ENCODE peak calls at places on chromosomes 13 and 19, in eight cellular contexts. M is GM04504; W is stimulated activated CD4-positive, alpha-beta T cell treated with anti-CD3 and anti-CD28 coated beads, Interleukin-15, amount 100 ng/mL, for 24 hours; I is transverse colon; S is NCI-H2081; A is substantia nigra; Y is M059J; H is NCI-H1417. K is an unnamed sample.

GRCh38 chr19:49502866-49503581 is 6.8 kb downstream of the RPS11 start:
- DNase-seq in M (peak), I (peak), H (peak), Y (peak), W (peak), S (peak), A (no peak), K (no peak)

GRCh38 chr13:112757759-112758086 is 67.9 kb downstream of the ATP11A start:
- DNase-seq in W (no peak), S (no peak), H (no peak), I (no peak), A (no peak), Y (no peak), M (no peak), K (no peak)

GRCh38 chr13:39894586-39894985 is 239.1 kb downstream of the COG6 start:
- DNase-seq in M (no peak), Y (no peak), A (no peak), S (no peak), H (no peak), W (no peak), I (no peak), K (no peak)

GRCh38 chr13:43446126-43446525 is 340.6 kb downstream of the ENOX1 start:
- DNase-seq in I (no peak), W (no peak), M (no peak), H (no peak), A (no peak), Y (no peak), S (no peak), K (no peak)

GRCh38 chr19:37973666-37974065 is 66.7 kb downstream of the SIPA1L3 start:
- DNase-seq in M (no peak), Y (no peak), S (no peak), H (no peak), I (no peak), A (no peak), W (no peak), K (no peak)

GRCh38 chr13:99085139-99085845 is 107.4 kb upstream of the DOCK9 start:
- DNase-seq in S (no peak), I (no peak), Y (no peak), H (no peak), A (no peak), M (no peak), W (peak), K (no peak)

GRCh38 chr13:40682449-40683240 is 16.2 kb upstream of the FOXO1 start:
- DNase-seq in A (no peak), Y (no peak), S (peak), H (peak), W (no peak), I (no peak), M (no peak), K (no peak)

GRCh38 chr19:50378863-50379236 is 2.6 kb downstream of the NR1H2 start:
- DNase-seq in W (no peak), Y (no peak), S (no peak), H (no peak), A (no peak), M (no peak), I (no peak), K (no peak)

GRCh38 chr13:40442191-40442590 is 224.2 kb downstream of the FOXO1 start:
- DNase-seq in M (no peak), I (no peak), H (no peak), S (no peak), Y (no peak), A (no peak), W (no peak), K (no peak)

GRCh38 chr19:11479090-11479469 is 1.8 kb downstream of the ELAVL3 start:
- DNase-seq in I (no peak), H (no peak), S (no peak), Y (no peak), W (no peak), A (no peak), M (no peak), K (no peak)

GRCh38 chr19:58123354-58123753 is 25.3 kb upstream of the ZSCAN18 start:
- DNase-seq in S (no peak), I (no peak), M (no peak), A (no peak), W (no peak), Y (no peak), H (no peak), K (no peak)

GRCh38 chr19:38831142-38831605 is 420 bp downstream of the ECH1 start:
- DNase-seq in S (no peak), H (peak), W (peak), I (peak), M (peak), Y (peak), A (no peak), K (peak)

GRCh38 chr13:35157143-35157755 is 215.2 kb downstream of the NBEA start:
- DNase-seq in M (no peak), I (peak), A (no peak), Y (peak), W (peak), S (peak), H (peak), K (no peak)

GRCh38 chr13:40189885-40190655 is 476.4 kb downstream of the FOXO1 start:
- DNase-seq in I (no peak), S (no peak), A (peak), W (no peak), Y (peak), H (no peak), M (no peak), K (no peak)